ENCODE peak calls at places on chromosome 11, in seven cellular contexts. F is OCI-LY7; N is effector memory CD4-positive, alpha-beta T cell; L is HCT116; K is Panc1; Z is left lung; A is mesenchymal stem cell. M is an unnamed sample.

GRCh38 chr11:64305691-64306562 is 603 bp downstream of the ESRRA start:
- DNase-seq in N (peak; percentile 67), L (peak; percentile 39), K (no peak), F (peak; percentile 84), Z (peak; percentile 93), A (peak; percentile 40), M (peak; percentile 72)

GRCh38 chr11:13009921-13010736 is 1.0 kb downstream of the RASSF10 start:
- DNase-seq in K (no peak), Z (peak; percentile 70), L (no peak), A (no peak), N (no peak), F (no peak), M (no peak)

GRCh38 chr11:91239359-91239758 is 985.3 kb upstream of the FAT3 start:
- DNase-seq in K (no peak), F (no peak), N (no peak), A (no peak), Z (no peak), L (no peak), M (no peak)

GRCh38 chr11:68989936-68990606 is 9.3 kb upstream of the MRGPRD start:
- DNase-seq in L (no peak), Z (no peak), N (no peak), K (no peak), F (no peak), A (no peak), M (no peak)

GRCh38 chr11:32090774-32091370 is at the start of gene RCN1:
- DNase-seq in A (peak; percentile 91), N (peak; percentile 8), K (no peak), L (no peak), F (no peak), Z (peak; percentile 90), M (peak; percentile 45)

GRCh38 chr11:123261345-123262106 is 66.5 kb upstream of the CLMP start:
- DNase-seq in K (peak; percentile 13), A (peak; percentile 69), N (peak; percentile 39), L (peak; percentile 62), Z (peak; percentile 93), F (peak; percentile 80), M (peak; percentile 21)

GRCh38 chr11:27635567-27636037 is 64.7 kb downstream of the BDNF start:
- DNase-seq in N (no peak), F (no peak), A (no peak), L (no peak), Z (no peak), K (no peak), M (no peak)

GRCh38 chr11:495537-495931 is 11.5 kb downstream of the RNH1 start:
- DNase-seq in A (no peak), L (no peak), N (no peak), K (no peak), F (no peak), Z (peak; percentile 57), M (no peak)

GRCh38 chr11:64351136-64351631 is 7.8 kb upstream of the RPS6KA4 start:
- DNase-seq in K (no peak), Z (peak; percentile 70), L (no peak), A (no peak), N (no peak), F (no peak), M (no peak)

GRCh38 chr11:129368889-129369672 is 6.6 kb upstream of the BARX2 start:
- DNase-seq in F (no peak), L (no peak), K (no peak), Z (no peak), A (no peak), N (no peak), M (no peak)

GRCh38 chr11:19493446-19493845 is 219.2 kb upstream of the NAV2 start:
- DNase-seq in F (peak; percentile 63), L (no peak), A (no peak), N (no peak), Z (no peak), K (no peak), M (no peak)

DNA sequence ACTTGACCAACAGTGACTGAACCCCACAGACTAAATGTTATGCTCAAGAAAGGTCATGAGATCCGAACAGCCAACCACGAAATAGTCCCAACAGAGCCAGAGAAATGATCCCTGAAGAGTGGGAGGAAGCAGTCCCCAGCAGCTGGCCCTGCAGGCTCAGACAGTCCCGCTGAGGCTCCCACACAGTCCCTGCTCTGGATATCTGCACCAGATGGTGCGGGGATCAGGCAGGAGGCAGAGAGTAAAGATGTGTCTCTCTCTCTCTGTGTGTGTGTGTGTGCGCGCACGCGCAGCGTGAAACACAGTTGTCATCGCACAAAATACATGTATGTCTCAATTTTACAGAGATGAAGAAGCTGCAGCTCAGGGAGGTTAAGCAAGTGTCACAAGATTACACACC is 28.0 kb downstream of the GUCY1A2 start:
- DNase-seq in L (no peak), N (no peak), Z (peak; percentile 49), K (no peak), A (no peak), F (no peak), M (no peak)
- H3K27ac ChIP-seq in L (no peak overlapping the region), N (no peak overlapping the region), Z (no peak overlapping the region), K (no peak overlapping the region), A (no peak overlapping the region), F (no peak overlapping the region), M (no peak overlapping the region)

GRCh38 chr11:73717136-73717535 is 43.7 kb downstream of the RAB6A start:
- DNase-seq in Z (no peak), L (no peak), F (no peak), N (no peak), A (no peak), K (no peak), M (no peak)
- H3K27ac ChIP-seq in Z (peak overlapping the region; percentile 19), L (no peak overlapping the region), F (no peak overlapping the region), N (no peak overlapping the region), A (no peak overlapping the region), K (no peak overlapping the region), M (no peak overlapping the region)

GRCh38 chr11:75582461-75582934 is 20.4 kb downstream of the SERPINH1 start:
- DNase-seq in K (no peak), L (no peak), A (no peak), Z (no peak), F (no peak), N (no peak), M (no peak)
- H3K27ac ChIP-seq in K (peak overlapping the region; percentile 70), L (no peak overlapping the region), A (no peak overlapping the region), Z (peak overlapping the region; percentile 86), F (no peak overlapping the region), N (peak overlapping the region; percentile 59), M (no peak overlapping the region)

GRCh38 chr11:43770173-43770572 is 89.6 kb downstream of the HSD17B12 start:
- DNase-seq in L (no peak), N (no peak), F (no peak), A (no peak), Z (no peak), K (no peak), M (no peak)
- H3K27ac ChIP-seq in L (no peak overlapping the region), N (no peak overlapping the region), F (no peak overlapping the region), A (no peak overlapping the region), Z (no peak overlapping the region), K (no peak overlapping the region), M (no peak overlapping the region)

GRCh38 chr11:25890626-25891250 is 441.2 kb upstream of the ANO3 start:
- DNase-seq in N (no peak), L (no peak), Z (no peak), A (no peak), F (no peak), K (no peak), M (no peak)

GRCh38 chr11:25891960-25892359 is 440.0 kb upstream of the ANO3 start:
- DNase-seq in A (no peak), K (no peak), Z (no peak), L (no peak), F (no peak), N (no peak), M (no peak)
- H3K27ac ChIP-seq in A (no peak overlapping the region), K (no peak overlapping the region), Z (no peak overlapping the region), L (no peak overlapping the region), F (no peak overlapping the region), N (no peak overlapping the region), M (no peak overlapping the region)

M was measured in CD4-positive, CD25-positive, alpha-beta regulatory T cell.